ENCODE peak calls at places on chromosomes 2 and 18, in seven cellular contexts. P is glutamatergic neuron; H is SIG-M5; Y is stromal cell of bone marrow; K is cardiac muscle cell; N is smooth muscle cell of the brain vasculature; A is activated CD8-positive, alpha-beta memory T cell treated with anti-CD3 and anti-CD28 coated beads, Interleukin-2, amount 50 U/mL, for 4 hours. C is an unnamed sample.

GRCh38 chr18:70363861-70364260 is 75.0 kb downstream of the SOCS6 start:
- DNase-seq in P (no peak), H (no peak), Y (peak), K (peak), N (no peak), A (no peak), C (no peak)

GRCh38 chr2:169767243-169767888 is 31.3 kb upstream of the SSB start:
- DNase-seq in P (peak), H (no peak), Y (peak), K (peak), N (peak), A (peak), C (peak)

GRCh38 chr2:172084484-172084733 is 898 bp upstream of the DLX1 start:
- DNase-seq in P (no peak), H (no peak), Y (no peak), K (no peak), N (no peak), A (no peak), C (no peak)

GRCh38 chr18:8706981-8707940 is 1.9 kb downstream of the MTCL1 start:
- DNase-seq in P (peak), H (no peak), Y (no peak), K (peak), N (no peak), A (peak), C (peak)

GRCh38 chr2:188725981-188726380 is 248.2 kb upstream of the COL3A1 start:
- DNase-seq in P (no peak), H (no peak), Y (peak), K (peak), N (no peak), A (no peak), C (no peak)

GRCh38 chr2:159653962-159654361 is 37.6 kb upstream of the BAZ2B start:
- DNase-seq in P (no peak), H (no peak), Y (no peak), K (no peak), N (no peak), A (no peak), C (no peak)

GRCh38 chr2:205456682-205457081 is 225.6 kb upstream of the NRP2 start:
- DNase-seq in P (no peak), H (no peak), Y (no peak), K (no peak), N (no peak), A (no peak), C (no peak)

GRCh38 chr2:113282747-113283533 is 4.2 kb upstream of the PAX8 start:
- DNase-seq in P (peak), H (no peak), Y (no peak), K (peak), N (no peak), A (no peak), C (no peak)

GRCh38 chr18:79912409-79912991 is 39.0 kb downstream of the SLC66A2 start:
- DNase-seq in P (no peak), H (no peak), Y (no peak), K (peak), N (peak), A (peak), C (no peak)

GRCh38 chr18:73240899-73241298 is 373.1 kb upstream of the NETO1 start:
- DNase-seq in P (no peak), H (no peak), Y (no peak), K (no peak), N (no peak), A (no peak), C (no peak)

GRCh38 chr18:55821219-55821618 is 233.2 kb upstream of the TCF4 start:
- DNase-seq in P (no peak), H (no peak), Y (peak), K (peak), N (no peak), A (no peak), C (no peak)

GRCh38 chr2:58334414-58334813 is 93.3 kb upstream of the FANCL start:
- DNase-seq in P (no peak), H (no peak), Y (no peak), K (no peak), N (no peak), A (no peak), C (no peak)

GRCh38 chr18:34740101-34740500 is 30.0 kb downstream of the DTNA start:
- DNase-seq in P (no peak), H (no peak), Y (no peak), K (no peak), N (no peak), A (no peak), C (no peak)

GRCh38 chr2:168603439-168603961 is 147.4 kb downstream of the CERS6 start:
- DNase-seq in P (no peak), H (no peak), Y (no peak), K (peak), N (no peak), A (no peak), C (no peak)

GRCh38 chr18:63285332-63285731 is 34.2 kb downstream of the BCL2 start:
- DNase-seq in P (no peak), H (no peak), Y (no peak), K (no peak), N (no peak), A (no peak), C (no peak)

GRCh38 chr2:218079943-218080913 is 11.2 kb downstream of the RUFY4 start:
- DNase-seq in P (no peak), H (no peak), Y (no peak), K (no peak), N (no peak), A (no peak), C (no peak)

GRCh38 chr2:217802876-217803638 is 199.7 kb downstream of the TNS1 start:
- DNase-seq in P (no peak), H (no peak), Y (no peak), K (no peak), N (no peak), A (no peak), C (no peak)

GRCh38 chr2:62939735-62940491 is 110.7 kb upstream of the OTX1 start:
- DNase-seq in P (no peak), H (no peak), Y (peak), K (peak), N (no peak), A (no peak), C (no peak)

GRCh38 chr2:148130571-148130970 is 109.7 kb downstream of the MBD5 start:
- DNase-seq in P (no peak), H (no peak), Y (peak), K (peak), N (no peak), A (no peak), C (no peak)

GRCh38 chr2:111135910-111136297 is 15.2 kb downstream of the BCL2L11 start:
- DNase-seq in P (peak), H (no peak), Y (peak), K (peak), N (no peak), A (no peak), C (no peak)

GRCh38 chr2:236627846-236628245 is 58.2 kb downstream of the ACKR3 start:
- DNase-seq in P (no peak), H (no peak), Y (no peak), K (no peak), N (no peak), A (no peak), C (no peak)

GRCh38 chr2:217610411-217610814 is 392.4 kb downstream of the TNS1 start:
- DNase-seq in P (no peak), H (no peak), Y (no peak), K (no peak), N (no peak), A (peak), C (peak)

GRCh38 chr2:226791487-226792081 is 8.0 kb downstream of the IRS1 start:
- DNase-seq in P (peak), H (no peak), Y (peak), K (peak), N (no peak), A (peak), C (peak)

C was measured in NCI-H1436.